ENCODE peak calls at places on chromosomes 4 and X, in six cellular contexts. One of them, this sample, is unnamed. For H3K4me1, the result is how much of the 10 kb centered on the place peaks cover.

GRCh38 chr4:120158860-120159259 is 92.2 kb upstream of the MAD2L1 start:
- DNase-seq in A549: no peak
- DNase-seq in SK-N-SH: no peak
- DNase-seq in HepG2: no peak
- DNase-seq in H1: no peak
- DNase-seq in GM12878: no peak
- DNase-seq in this sample: no peak

GRCh38 chr4:168480991-168481588 is 798 bp upstream of the DDX60L start:
- DNase-seq in A549: peak
- DNase-seq in SK-N-SH: peak
- DNase-seq in HepG2: peak
- DNase-seq in H1: no peak
- DNase-seq in GM12878: peak
- DNase-seq in this sample: peak

GRCh38 chr4:10584042-10584441 is 100.5 kb downstream of the CLNK start:
- DNase-seq in A549: no peak
- DNase-seq in SK-N-SH: no peak
- DNase-seq in HepG2: peak
- DNase-seq in H1: no peak
- DNase-seq in GM12878: peak
- DNase-seq in this sample: no peak

GRCh38 chrX:24148535-24149345 is 789 bp upstream of the ZFX start:
- DNase-seq in A549: peak
- DNase-seq in SK-N-SH: peak
- DNase-seq in HepG2: peak
- DNase-seq in H1: no peak
- DNase-seq in GM12878: no peak
- DNase-seq in this sample: no peak

GRCh38 chr4:94489075-94489474 is 37.3 kb downstream of the PDLIM5 start:
- DNase-seq in A549: no peak
- DNase-seq in SK-N-SH: no peak
- DNase-seq in HepG2: no peak
- DNase-seq in H1: no peak
- DNase-seq in GM12878: no peak
- DNase-seq in this sample: no peak

GRCh38 chr4:158130204-158130603 is 42.6 kb downstream of the GASK1B start:
- DNase-seq in A549: no peak
- DNase-seq in SK-N-SH: no peak
- DNase-seq in HepG2: no peak
- DNase-seq in H1: no peak
- DNase-seq in GM12878: no peak
- DNase-seq in this sample: no peak

GRCh38 chrX:127038065-127038464 is 218.5 kb downstream of the PRR32 start:
- DNase-seq in A549: peak
- DNase-seq in SK-N-SH: no peak
- DNase-seq in HepG2: no peak
- DNase-seq in H1: no peak
- DNase-seq in GM12878: no peak
- DNase-seq in this sample: no peak

GRCh38 chrX:15956684-15957083 is 102.1 kb upstream of the AP1S2 start:
- DNase-seq in A549: no peak
- DNase-seq in SK-N-SH: no peak
- DNase-seq in HepG2: no peak
- DNase-seq in H1: no peak
- DNase-seq in GM12878: no peak
- DNase-seq in this sample: no peak

GRCh38 chr4:1368421-1369090 is 21.5 kb downstream of the UVSSA start:
- DNase-seq in A549: no peak
- DNase-seq in SK-N-SH: peak
- DNase-seq in HepG2: no peak
- DNase-seq in H1: peak
- DNase-seq in GM12878: no peak
- DNase-seq in this sample: no peak

DNA sequence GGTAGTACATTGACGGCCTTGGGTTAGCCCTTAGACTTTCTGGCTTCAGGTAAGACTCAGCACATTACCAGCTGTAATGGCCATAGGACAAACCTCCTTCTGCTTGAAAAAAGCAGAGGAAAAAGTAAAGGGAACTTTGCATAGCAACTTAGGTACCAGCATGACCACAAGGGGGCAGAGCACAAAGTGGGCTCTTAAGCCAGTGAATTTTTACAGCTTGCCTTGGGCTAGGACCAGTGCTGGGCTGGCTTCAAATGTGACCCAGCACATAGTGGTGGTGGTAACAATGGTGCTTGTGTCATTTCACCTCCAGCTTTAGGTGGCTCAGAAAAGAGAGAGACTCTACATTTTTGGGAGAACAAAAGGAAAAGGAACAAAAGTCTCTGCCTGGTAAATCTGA is 66.1 kb downstream of the KLHL4 start:
- DNase-seq in A549: peak
- DNase-seq in SK-N-SH: peak
- DNase-seq in HepG2: peak
- DNase-seq in H1: peak
- DNase-seq in GM12878: no peak
- DNase-seq in this sample: no peak
- TF ChIP-seq CHD2 in A549: no peak
- TF ChIP-seq CHD2 in SK-N-SH: no peak
- TF ChIP-seq CHD2 in HepG2: no peak
- TF ChIP-seq CHD2 in H1: no peak
- TF ChIP-seq CHD2 in GM12878: no peak
- TF ChIP-seq CHD2 in this sample: no peak

GRCh38 chr4:7240341-7240740 is 48.0 kb downstream of the SORCS2 start:
- DNase-seq in A549: no peak
- DNase-seq in SK-N-SH: peak
- DNase-seq in HepG2: no peak
- DNase-seq in H1: no peak
- DNase-seq in GM12878: no peak
- DNase-seq in this sample: no peak

GRCh38 chr4:7237863-7238262 is 45.5 kb downstream of the SORCS2 start:
- DNase-seq in A549: no peak
- DNase-seq in SK-N-SH: no peak
- DNase-seq in HepG2: no peak
- DNase-seq in H1: no peak
- DNase-seq in GM12878: no peak
- DNase-seq in this sample: no peak

GRCh38 chr4:7238300-7238960 is 46.1 kb downstream of the SORCS2 start:
- DNase-seq in A549: peak
- DNase-seq in SK-N-SH: no peak
- DNase-seq in HepG2: no peak
- DNase-seq in H1: peak
- DNase-seq in GM12878: no peak
- DNase-seq in this sample: peak

GRCh38 chr4:7239844-7240243 is 47.5 kb downstream of the SORCS2 start:
- DNase-seq in A549: no peak
- DNase-seq in SK-N-SH: no peak
- DNase-seq in HepG2: no peak
- DNase-seq in H1: no peak
- DNase-seq in GM12878: no peak
- DNase-seq in this sample: no peak

DNA sequence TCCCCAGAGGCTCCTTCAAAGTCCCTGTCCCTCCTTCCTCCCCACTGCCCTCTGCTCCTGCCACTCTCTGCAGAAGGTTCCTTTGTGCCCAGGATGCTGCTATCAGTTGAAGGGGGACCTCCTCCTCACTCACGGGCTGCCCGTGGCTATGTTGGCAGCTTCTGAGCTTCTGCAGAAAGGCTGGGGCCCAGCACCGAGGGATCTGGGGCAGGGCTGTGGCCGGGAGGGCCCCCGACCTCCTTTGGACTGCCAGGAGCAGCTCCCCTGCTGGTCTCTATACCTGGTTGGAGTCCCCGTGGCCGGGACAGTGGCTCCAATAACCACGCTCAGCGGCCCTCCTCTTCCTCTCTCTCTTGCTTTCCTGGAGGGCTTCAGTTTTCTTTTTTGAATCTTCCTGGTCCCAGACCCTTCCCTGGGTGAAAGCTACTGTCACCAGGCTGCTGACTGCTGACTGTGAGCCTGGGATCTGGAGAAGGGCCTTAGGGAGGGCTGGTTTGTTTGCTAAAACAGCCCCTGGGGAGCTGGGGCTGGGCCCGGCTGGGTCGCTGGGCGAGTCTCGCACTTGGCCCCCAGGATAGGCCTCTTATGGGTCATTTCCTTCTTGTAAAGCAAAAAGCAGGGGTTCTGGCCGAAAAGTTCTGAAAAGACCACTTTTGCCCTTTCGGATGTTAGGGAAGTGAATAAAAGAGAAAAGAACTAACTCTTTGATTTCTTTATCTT is 46.9 kb downstream of the SORCS2 start:
- DNase-seq in A549: no peak
- DNase-seq in SK-N-SH: no peak
- DNase-seq in HepG2: no peak
- DNase-seq in H1: no peak
- DNase-seq in GM12878: no peak
- DNase-seq in this sample: no peak
- H3K4me1 ChIP-seq in A549: under half
- H3K4me1 ChIP-seq in SK-N-SH: under half
- H3K4me1 ChIP-seq in HepG2: under half
- H3K4me1 ChIP-seq in H1: under half
- H3K4me1 ChIP-seq in GM12878: under half
- H3K4me1 ChIP-seq in this sample: under half

GRCh38 chr4:76305971-76306881 is at the start of gene STBD1:
- DNase-seq in A549: peak
- DNase-seq in SK-N-SH: peak
- DNase-seq in HepG2: peak
- DNase-seq in H1: peak
- DNase-seq in GM12878: no peak
- DNase-seq in this sample: peak
- TF ChIP-seq CHD2 in A549: no peak
- TF ChIP-seq CHD2 in SK-N-SH: no peak
- TF ChIP-seq CHD2 in HepG2: no peak
- TF ChIP-seq CHD2 in H1: no peak
- TF ChIP-seq CHD2 in GM12878: no peak
- TF ChIP-seq CHD2 in this sample: no peak

GRCh38 chr4:7857993-7858392 is 81.7 kb downstream of the AFAP1 start:
- DNase-seq in A549: no peak
- DNase-seq in SK-N-SH: no peak
- DNase-seq in HepG2: peak
- DNase-seq in H1: no peak
- DNase-seq in GM12878: no peak
- DNase-seq in this sample: no peak

GRCh38 chr4:7858498-7858897 is 81.2 kb downstream of the AFAP1 start:
- DNase-seq in A549: no peak
- DNase-seq in SK-N-SH: no peak
- DNase-seq in HepG2: no peak
- DNase-seq in H1: no peak
- DNase-seq in GM12878: no peak
- DNase-seq in this sample: no peak

GRCh38 chr4:7859350-7859749 is 80.3 kb downstream of the AFAP1 start:
- DNase-seq in A549: no peak
- DNase-seq in SK-N-SH: no peak
- DNase-seq in HepG2: no peak
- DNase-seq in H1: no peak
- DNase-seq in GM12878: no peak
- DNase-seq in this sample: no peak

GRCh38 chr4:7855731-7856130 is 83.9 kb downstream of the AFAP1 start:
- DNase-seq in A549: no peak
- DNase-seq in SK-N-SH: peak
- DNase-seq in HepG2: no peak
- DNase-seq in H1: no peak
- DNase-seq in GM12878: no peak
- DNase-seq in this sample: no peak

GRCh38 chr4:7857238-7857701 is 82.4 kb downstream of the AFAP1 start:
- DNase-seq in A549: no peak
- DNase-seq in SK-N-SH: no peak
- DNase-seq in HepG2: no peak
- DNase-seq in H1: no peak
- DNase-seq in GM12878: no peak
- DNase-seq in this sample: no peak
- H3K4me1 ChIP-seq in A549: half or more
- H3K4me1 ChIP-seq in SK-N-SH: under half
- H3K4me1 ChIP-seq in HepG2: under half
- H3K4me1 ChIP-seq in H1: under half
- H3K4me1 ChIP-seq in GM12878: under half
- H3K4me1 ChIP-seq in this sample: under half

This sample was measured in K562.